ENCODE peak calls at places on chromosomes 7 and 10, in nine cellular contexts. E is hepatocyte, M is colonic mucosa, Y is AG04450, R is progenitor cell of endocrine pancreas, Q is ascending aorta, P is A673, S is mucosa of descending colon, U is mammary epithelial cell. A is an unnamed sample.

GRCh38 chr10:1643161-1643910 is 94.0 kb downstream of the ADARB2 start:
- DNase-seq in E (peak; percentile 76), M (no peak), Y (no peak), R (peak; percentile 65), Q (no peak), P (peak; percentile 47), S (no peak), U (no peak), A (no peak)

GRCh38 chr7:137032436-137032835 is 164.0 kb downstream of the CHRM2 start:
- DNase-seq in E (no peak), M (no peak), Y (no peak), R (no peak), Q (no peak), P (no peak), S (no peak), U (no peak), A (no peak)

GRCh38 chr10:69146756-69147155 is 22.8 kb downstream of the VPS26A start:
- DNase-seq in E (no peak), M (no peak), Y (no peak), R (no peak), Q (no peak), P (no peak), S (no peak), U (no peak), A (no peak)

GRCh38 chr10:97517778-97518561 is 19.2 kb downstream of the UBTD1 start:
- DNase-seq in E (peak; percentile 44), M (no peak), Y (no peak), R (no peak), Q (no peak), P (no peak), S (no peak), U (peak; percentile 71), A (no peak)

GRCh38 chr10:662686-663465 is 26.6 kb downstream of the DIP2C start:
- DNase-seq in E (no peak), M (no peak), Y (no peak), R (no peak), Q (peak; percentile 37), P (no peak), S (peak; percentile 29), U (no peak), A (no peak)

GRCh38 chr10:52066383-52066782 is 247.7 kb upstream of the DKK1 start:
- DNase-seq in E (no peak), M (no peak), Y (no peak), R (no peak), Q (no peak), P (no peak), S (no peak), U (no peak), A (no peak)

GRCh38 chr7:122770943-122771342 is 68.2 kb upstream of the RNF148 start:
- DNase-seq in E (no peak), M (no peak), Y (no peak), R (no peak), Q (no peak), P (peak; percentile 86), S (no peak), U (no peak), A (no peak)

GRCh38 chr7:39085590-39086049 is 107.9 kb downstream of the POU6F2 start:
- DNase-seq in E (peak; percentile 10), M (no peak), Y (no peak), R (no peak), Q (no peak), P (no peak), S (no peak), U (peak; percentile 1), A (no peak)

GRCh38 chr7:32164341-32164996 is 94.3 kb upstream of the PDE1C start:
- DNase-seq in E (peak; percentile 63), M (no peak), Y (no peak), R (no peak), Q (no peak), P (peak; percentile 66), S (no peak), U (peak; percentile 81), A (no peak)

GRCh38 chr10:30026578-30026977 is 32.8 kb downstream of the JCAD start:
- DNase-seq in E (no peak), M (no peak), Y (no peak), R (no peak), Q (no peak), P (no peak), S (no peak), U (no peak), A (no peak)

GRCh38 chr7:8172372-8173354 is 89.3 kb downstream of the ICA1 start:
- DNase-seq in E (no peak), M (no peak), Y (no peak), R (no peak), Q (no peak), P (no peak), S (no peak), U (no peak), A (no peak)

GRCh38 chr10:96089116-96089515 is 41.0 kb upstream of the ZNF518A start:
- DNase-seq in E (no peak), M (no peak), Y (no peak), R (no peak), Q (no peak), P (no peak), S (no peak), U (no peak), A (no peak)

GRCh38 chr7:26880852-26881251 is 16.5 kb upstream of the SKAP2 start:
- DNase-seq in E (no peak), M (no peak), Y (no peak), R (no peak), Q (no peak), P (no peak), S (no peak), U (no peak), A (no peak)

GRCh38 chr10:103069453-103070331 is 123.4 kb downstream of the NT5C2 start:
- DNase-seq in E (peak; percentile 85), M (peak; percentile 69), Y (no peak), R (peak; percentile 57), Q (peak; percentile 82), P (peak; percentile 56), S (peak; percentile 70), U (peak; percentile 48), A (peak; percentile 35)

GRCh38 chr7:67377939-67378862 is 381.6 kb downstream of the TYW1 start:
- DNase-seq in E (peak; percentile 89), M (peak; percentile 57), Y (peak; percentile 29), R (peak; percentile 71), Q (peak; percentile 63), P (peak; percentile 91), S (peak; percentile 62), U (peak; percentile 37), A (peak; percentile 36)

GRCh38 chr10:63236113-63236935 is 103.2 kb downstream of the NRBF2 start:
- DNase-seq in E (peak; percentile 69), M (peak; percentile 44), Y (peak; percentile 80), R (no peak), Q (no peak), P (peak; percentile 41), S (no peak), U (peak; percentile 85), A (no peak)

GRCh38 chr10:35795131-35795819 is 153.2 kb upstream of the FZD8 start:
- DNase-seq in E (no peak), M (no peak), Y (no peak), R (no peak), Q (no peak), P (peak; percentile 3), S (no peak), U (peak; percentile 42), A (no peak)

DNA sequence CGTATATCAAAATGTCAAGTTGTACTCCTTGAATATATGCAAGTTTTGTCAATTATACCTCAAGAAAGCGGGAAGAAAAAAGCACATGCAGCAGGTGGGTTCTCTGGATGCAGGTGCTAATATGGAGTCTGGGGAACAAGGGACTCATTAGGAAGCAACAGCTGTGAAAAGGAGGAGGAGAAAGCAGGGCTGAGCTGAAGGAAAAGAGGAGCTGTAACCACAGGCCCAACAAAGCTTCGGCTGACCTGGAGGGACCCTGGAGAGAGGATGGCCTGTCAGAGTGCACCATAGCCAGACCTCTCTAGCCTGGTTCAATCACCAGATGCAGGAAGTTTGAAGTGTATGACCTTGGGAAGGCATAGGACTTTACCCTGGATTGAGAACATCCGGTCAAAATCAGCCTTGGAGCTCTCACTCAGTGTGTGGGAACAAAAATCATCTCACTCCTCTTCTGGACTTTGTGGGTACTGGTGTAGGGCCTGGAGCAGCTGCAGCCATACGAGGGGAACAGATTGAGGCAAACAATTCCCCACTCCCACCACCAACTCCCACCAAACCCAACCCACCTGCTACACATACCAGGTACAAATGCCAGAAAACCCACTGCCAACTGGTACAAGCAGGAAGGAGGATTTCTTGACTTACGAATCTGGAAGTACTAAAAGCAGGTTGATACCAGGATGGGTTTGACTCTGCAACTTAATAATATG is 36.7 kb downstream of the NPTX2 start:
- DNase-seq in E (no peak), M (no peak), Y (no peak), R (no peak), Q (no peak), P (no peak), S (no peak), U (no peak), A (no peak)
- TF ChIP-seq CTCF in E (no peak), M (no peak), Y (no peak), R (no peak), Q (no peak), P (no peak), S (no peak), U (no peak), A (no peak)

GRCh38 chr7:6489612-6490011 is 41.9 kb upstream of the DAGLB start:
- DNase-seq in E (no peak), M (no peak), Y (no peak), R (no peak), Q (no peak), P (peak; percentile 40), S (no peak), U (no peak), A (no peak)
- TF ChIP-seq CTCF in E (no peak), M (no peak), Y (no peak), R (peak; percentile 10), Q (no peak), P (no peak), S (no peak), U (no peak), A (no peak)

DNA sequence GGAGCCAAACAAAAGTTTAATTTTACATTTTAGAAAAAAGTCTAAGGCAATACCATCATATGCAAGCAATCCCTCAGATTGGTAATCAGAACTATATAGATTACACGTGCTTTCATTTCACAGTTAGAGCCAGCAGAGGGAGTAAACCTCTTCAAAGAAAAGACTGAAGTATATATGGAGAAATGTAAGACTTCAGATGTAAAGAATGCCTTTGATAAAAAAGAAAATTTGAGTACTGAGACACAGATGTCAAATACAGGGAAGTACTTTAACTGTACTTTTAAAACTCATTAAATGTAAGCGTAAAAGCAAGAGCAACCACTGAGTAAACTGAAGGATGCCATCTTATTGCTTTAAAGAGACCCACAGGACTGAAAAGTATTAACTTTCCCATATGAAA is 101.4 kb upstream of the FAM133B start:
- DNase-seq in E (peak; percentile 68), M (peak; percentile 42), Y (peak; percentile 29), R (no peak), Q (no peak), P (peak; percentile 83), S (no peak), U (peak; percentile 54), A (no peak)
- TF ChIP-seq CTCF in E (peak; percentile 74), M (peak; percentile 50), Y (peak; percentile 60), R (peak; percentile 66), Q (peak; percentile 35), P (peak; percentile 74), S (peak; percentile 55), U (peak; percentile 63), A (no peak)

DNA sequence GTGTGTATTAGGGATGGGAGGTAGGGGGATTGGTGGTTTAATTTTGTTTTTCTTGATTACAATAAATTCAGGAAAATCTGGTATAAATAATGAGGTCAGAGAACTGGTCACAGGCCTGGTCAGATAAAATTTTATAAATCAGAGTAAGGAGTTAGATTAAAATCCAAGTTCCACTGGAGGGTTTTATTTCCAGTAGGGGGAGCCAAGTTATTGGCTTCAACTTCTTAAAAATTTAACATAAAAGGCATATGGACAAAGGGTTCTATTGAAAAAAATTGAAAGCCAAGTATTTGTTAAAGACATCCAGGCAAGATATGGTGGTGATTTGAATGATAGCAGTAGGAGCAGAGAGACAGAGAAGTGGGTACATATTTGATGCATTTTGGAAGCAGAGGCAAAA is 763.3 kb downstream of the SORCS1 start:
- DNase-seq in E (no peak), M (no peak), Y (no peak), R (no peak), Q (no peak), P (peak; percentile 73), S (no peak), U (peak; percentile 26), A (no peak)
- TF ChIP-seq CTCF in E (peak; percentile 28), M (no peak), Y (peak; percentile 51), R (peak; percentile 30), Q (no peak), P (peak; percentile 76), S (no peak), U (peak; percentile 54), A (no peak)